ENCODE peak calls at places on chromosome 4, in ten cellular contexts. One of them, this sample, is unnamed.

GRCh38 chr4:8506373-8507250 is 66.0 kb downstream of the TRMT44 start:
- DNase-seq in right atrium auricular region: peak; percentile 74
- DNase-seq in transverse colon: peak; percentile 18
- DNase-seq in OCI-LY7: no peak
- DNase-seq in prostate gland: no peak
- DNase-seq in psoas muscle: no peak
- DNase-seq in cardiac muscle cell: no peak
- DNase-seq in hepatocyte: peak; percentile 32
- DNase-seq in IMR-90: peak; percentile 74
- DNase-seq in uterus: peak; percentile 65
- DNase-seq in this sample: no peak

GRCh38 chr4:159655547-159655946 is 552.7 kb downstream of the RAPGEF2 start:
- DNase-seq in right atrium auricular region: no peak
- DNase-seq in transverse colon: no peak
- DNase-seq in OCI-LY7: no peak
- DNase-seq in prostate gland: no peak
- DNase-seq in psoas muscle: no peak
- DNase-seq in cardiac muscle cell: no peak
- DNase-seq in hepatocyte: no peak
- DNase-seq in IMR-90: no peak
- DNase-seq in uterus: no peak
- DNase-seq in this sample: no peak

GRCh38 chr4:15961778-15962510 is 1.0 kb downstream of the FGFBP2 start:
- DNase-seq in right atrium auricular region: no peak
- DNase-seq in transverse colon: no peak
- DNase-seq in OCI-LY7: no peak
- DNase-seq in prostate gland: no peak
- DNase-seq in psoas muscle: no peak
- DNase-seq in cardiac muscle cell: no peak
- DNase-seq in hepatocyte: no peak
- DNase-seq in IMR-90: no peak
- DNase-seq in uterus: no peak
- DNase-seq in this sample: no peak

GRCh38 chr4:113157086-113157857 is 107.8 kb downstream of the ANK2 start:
- DNase-seq in right atrium auricular region: no peak
- DNase-seq in transverse colon: no peak
- DNase-seq in OCI-LY7: no peak
- DNase-seq in prostate gland: no peak
- DNase-seq in psoas muscle: no peak
- DNase-seq in cardiac muscle cell: no peak
- DNase-seq in hepatocyte: no peak
- DNase-seq in IMR-90: no peak
- DNase-seq in uterus: no peak
- DNase-seq in this sample: no peak

GRCh38 chr4:62814510-62815047 is 1594.7 kb downstream of the TECRL start:
- DNase-seq in right atrium auricular region: no peak
- DNase-seq in transverse colon: no peak
- DNase-seq in OCI-LY7: no peak
- DNase-seq in prostate gland: no peak
- DNase-seq in psoas muscle: no peak
- DNase-seq in cardiac muscle cell: peak; percentile 6
- DNase-seq in hepatocyte: no peak
- DNase-seq in IMR-90: no peak
- DNase-seq in uterus: no peak
- DNase-seq in this sample: no peak

GRCh38 chr4:154399259-154399974 is 92.2 kb downstream of the DCHS2 start:
- DNase-seq in right atrium auricular region: no peak
- DNase-seq in transverse colon: no peak
- DNase-seq in OCI-LY7: no peak
- DNase-seq in prostate gland: no peak
- DNase-seq in psoas muscle: no peak
- DNase-seq in cardiac muscle cell: peak; percentile 40
- DNase-seq in hepatocyte: peak; percentile 58
- DNase-seq in IMR-90: peak; percentile 8
- DNase-seq in uterus: peak; percentile 50
- DNase-seq in this sample: no peak

GRCh38 chr4:101127176-101127790 is 220.0 kb downstream of the PPP3CA start:
- DNase-seq in right atrium auricular region: no peak
- DNase-seq in transverse colon: no peak
- DNase-seq in OCI-LY7: peak; percentile 77
- DNase-seq in prostate gland: no peak
- DNase-seq in psoas muscle: no peak
- DNase-seq in cardiac muscle cell: no peak
- DNase-seq in hepatocyte: no peak
- DNase-seq in IMR-90: no peak
- DNase-seq in uterus: no peak
- DNase-seq in this sample: no peak

GRCh38 chr4:145878501-145879435 is 59.9 kb downstream of the ZNF827 start:
- DNase-seq in right atrium auricular region: no peak
- DNase-seq in transverse colon: no peak
- DNase-seq in OCI-LY7: no peak
- DNase-seq in prostate gland: no peak
- DNase-seq in psoas muscle: no peak
- DNase-seq in cardiac muscle cell: no peak
- DNase-seq in hepatocyte: no peak
- DNase-seq in IMR-90: peak; percentile 85
- DNase-seq in uterus: no peak
- DNase-seq in this sample: no peak

GRCh38 chr4:128061566-128062536 is 739 bp downstream of the LARP1B start:
- DNase-seq in right atrium auricular region: peak; percentile 61
- DNase-seq in transverse colon: peak; percentile 78
- DNase-seq in OCI-LY7: peak; percentile 79
- DNase-seq in prostate gland: peak; percentile 50
- DNase-seq in psoas muscle: peak; percentile 76
- DNase-seq in cardiac muscle cell: peak; percentile 76
- DNase-seq in hepatocyte: peak; percentile 74
- DNase-seq in IMR-90: peak; percentile 15
- DNase-seq in uterus: peak; percentile 35
- DNase-seq in this sample: peak; percentile 79

GRCh38 chr4:87853108-87853507 is 20.3 kb downstream of the MEPE start:
- DNase-seq in right atrium auricular region: no peak
- DNase-seq in transverse colon: no peak
- DNase-seq in OCI-LY7: peak; percentile 33
- DNase-seq in prostate gland: no peak
- DNase-seq in psoas muscle: no peak
- DNase-seq in cardiac muscle cell: peak; percentile 41
- DNase-seq in hepatocyte: peak; percentile 62
- DNase-seq in IMR-90: peak; percentile 51
- DNase-seq in uterus: no peak
- DNase-seq in this sample: no peak

GRCh38 chr4:177109769-177110168 is 199.9 kb upstream of the NEIL3 start:
- DNase-seq in right atrium auricular region: no peak
- DNase-seq in transverse colon: no peak
- DNase-seq in OCI-LY7: no peak
- DNase-seq in prostate gland: no peak
- DNase-seq in psoas muscle: no peak
- DNase-seq in cardiac muscle cell: no peak
- DNase-seq in hepatocyte: no peak
- DNase-seq in IMR-90: no peak
- DNase-seq in uterus: no peak
- DNase-seq in this sample: no peak

GRCh38 chr4:88177981-88178632 is 19.7 kb upstream of the ABCG2 start:
- DNase-seq in right atrium auricular region: no peak
- DNase-seq in transverse colon: peak; percentile 24
- DNase-seq in OCI-LY7: no peak
- DNase-seq in prostate gland: no peak
- DNase-seq in psoas muscle: no peak
- DNase-seq in cardiac muscle cell: peak; percentile 27
- DNase-seq in hepatocyte: peak; percentile 76
- DNase-seq in IMR-90: peak; percentile 85
- DNase-seq in uterus: no peak
- DNase-seq in this sample: no peak

GRCh38 chr4:139934336-139934735 is 219.6 kb downstream of the MAML3 start:
- DNase-seq in right atrium auricular region: no peak
- DNase-seq in transverse colon: no peak
- DNase-seq in OCI-LY7: no peak
- DNase-seq in prostate gland: no peak
- DNase-seq in psoas muscle: no peak
- DNase-seq in cardiac muscle cell: no peak
- DNase-seq in hepatocyte: no peak
- DNase-seq in IMR-90: peak; percentile 48
- DNase-seq in uterus: peak; percentile 66
- DNase-seq in this sample: no peak

GRCh38 chr4:168019019-168019651 is 73.2 kb upstream of the ANXA10 start:
- DNase-seq in right atrium auricular region: no peak
- DNase-seq in transverse colon: no peak
- DNase-seq in OCI-LY7: no peak
- DNase-seq in prostate gland: no peak
- DNase-seq in psoas muscle: no peak
- DNase-seq in cardiac muscle cell: no peak
- DNase-seq in hepatocyte: no peak
- DNase-seq in IMR-90: peak; percentile 61
- DNase-seq in uterus: no peak
- DNase-seq in this sample: no peak

GRCh38 chr4:74237425-74237966 is 70.8 kb upstream of the EPGN start:
- DNase-seq in right atrium auricular region: no peak
- DNase-seq in transverse colon: no peak
- DNase-seq in OCI-LY7: no peak
- DNase-seq in prostate gland: no peak
- DNase-seq in psoas muscle: no peak
- DNase-seq in cardiac muscle cell: no peak
- DNase-seq in hepatocyte: no peak
- DNase-seq in IMR-90: no peak
- DNase-seq in uterus: no peak
- DNase-seq in this sample: no peak

GRCh38 chr4:168167714-168168284 is 75.5 kb downstream of the ANXA10 start:
- DNase-seq in right atrium auricular region: no peak
- DNase-seq in transverse colon: no peak
- DNase-seq in OCI-LY7: no peak
- DNase-seq in prostate gland: no peak
- DNase-seq in psoas muscle: no peak
- DNase-seq in cardiac muscle cell: no peak
- DNase-seq in hepatocyte: peak; percentile 18
- DNase-seq in IMR-90: peak; percentile 62
- DNase-seq in uterus: no peak
- DNase-seq in this sample: no peak

DNA sequence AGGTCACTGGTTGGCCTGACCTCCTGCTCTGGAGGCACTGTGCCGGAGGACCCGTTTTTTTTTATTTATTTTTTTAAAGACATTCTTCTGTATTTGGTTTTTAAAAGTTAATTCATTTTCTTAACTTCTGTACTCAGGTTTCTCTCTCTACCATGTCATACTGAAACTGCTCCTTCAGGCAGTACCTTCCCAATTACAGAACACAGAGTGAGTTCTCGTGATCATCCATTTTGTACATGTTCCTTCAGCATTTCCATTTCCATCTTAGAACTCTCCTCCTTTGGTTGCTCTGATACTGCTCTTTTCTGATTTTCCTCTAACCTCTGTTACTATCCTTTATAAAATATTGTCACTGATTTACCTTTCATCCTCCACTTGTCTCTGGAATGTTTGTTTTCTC is 17.9 kb downstream of the UBE2K start:
- DNase-seq in right atrium auricular region: no peak
- DNase-seq in transverse colon: no peak
- DNase-seq in OCI-LY7: no peak
- DNase-seq in prostate gland: no peak
- DNase-seq in psoas muscle: no peak
- DNase-seq in cardiac muscle cell: no peak
- DNase-seq in hepatocyte: no peak
- DNase-seq in IMR-90: no peak
- DNase-seq in uterus: no peak
- DNase-seq in this sample: no peak
- H3K4me1 ChIP-seq in right atrium auricular region: peaks cover 18% of the 10 kb centered on the region
- H3K4me1 ChIP-seq in transverse colon: peaks cover 7% of the 10 kb centered on the region
- H3K4me1 ChIP-seq in OCI-LY7: peaks cover 16% of the 10 kb centered on the region
- H3K4me1 ChIP-seq in prostate gland: no peaks in the 10 kb centered on the region
- H3K4me1 ChIP-seq in psoas muscle: peaks cover 27% of the 10 kb centered on the region
- H3K4me1 ChIP-seq in cardiac muscle cell: peaks cover 11% of the 10 kb centered on the region
- H3K4me1 ChIP-seq in hepatocyte: no peaks in the 10 kb centered on the region
- H3K4me1 ChIP-seq in IMR-90: peaks cover 13% of the 10 kb centered on the region
- H3K4me1 ChIP-seq in uterus: no peaks in the 10 kb centered on the region
- H3K4me1 ChIP-seq in this sample: peaks cover 10% of the 10 kb centered on the region

GRCh38 chr4:2462992-2463762 is 5.7 kb upstream of the RNF4 start:
- DNase-seq in right atrium auricular region: no peak
- DNase-seq in transverse colon: no peak
- DNase-seq in OCI-LY7: no peak
- DNase-seq in prostate gland: no peak
- DNase-seq in psoas muscle: no peak
- DNase-seq in cardiac muscle cell: no peak
- DNase-seq in hepatocyte: no peak
- DNase-seq in IMR-90: no peak
- DNase-seq in uterus: no peak
- DNase-seq in this sample: no peak
- H3K4me3 ChIP-seq in right atrium auricular region: peak overlapping the region; percentile 36
- H3K4me3 ChIP-seq in transverse colon: peak overlapping the region; percentile 55
- H3K4me3 ChIP-seq in OCI-LY7: peak overlapping the region; percentile 63
- H3K4me3 ChIP-seq in prostate gland: peak overlapping the region; percentile 45
- H3K4me3 ChIP-seq in psoas muscle: peak overlapping the region; percentile 75
- H3K4me3 ChIP-seq in cardiac muscle cell: peak overlapping the region; percentile 39
- H3K4me3 ChIP-seq in hepatocyte: peak overlapping the region; percentile 54
- H3K4me3 ChIP-seq in IMR-90: no peak overlapping the region
- H3K4me3 ChIP-seq in uterus: no peak overlapping the region
- H3K4me3 ChIP-seq in this sample: no peak overlapping the region

DNA sequence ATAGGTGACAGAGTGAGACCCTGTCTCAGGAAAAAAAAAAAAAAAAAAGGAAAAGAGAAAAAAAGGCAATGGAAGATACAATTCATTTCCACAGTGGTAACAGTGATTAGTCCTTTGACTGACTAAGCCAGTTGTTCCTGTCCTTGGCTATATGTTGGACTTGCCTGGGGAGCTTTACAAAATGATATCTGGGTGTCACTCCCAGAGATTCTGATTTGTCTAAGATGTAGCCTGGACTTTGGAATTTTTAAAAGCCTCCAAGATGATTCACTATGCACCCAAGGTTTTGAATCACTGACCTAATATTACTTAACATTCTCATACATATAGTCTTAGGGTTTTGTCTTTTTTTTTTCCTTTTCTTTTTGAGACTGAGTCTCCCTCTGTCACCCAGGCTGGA is 16.9 kb downstream of the HELQ start:
- DNase-seq in right atrium auricular region: no peak
- DNase-seq in transverse colon: no peak
- DNase-seq in OCI-LY7: no peak
- DNase-seq in prostate gland: no peak
- DNase-seq in psoas muscle: no peak
- DNase-seq in cardiac muscle cell: no peak
- DNase-seq in hepatocyte: no peak
- DNase-seq in IMR-90: no peak
- DNase-seq in uterus: no peak
- DNase-seq in this sample: no peak
- H3K36me3 ChIP-seq in right atrium auricular region: peaks cover 46% of the 10 kb centered on the region
- H3K36me3 ChIP-seq in transverse colon: peaks cover 34% of the 10 kb centered on the region
- H3K36me3 ChIP-seq in OCI-LY7: peaks cover 88% of the 10 kb centered on the region
- H3K36me3 ChIP-seq in prostate gland: no peaks in the 10 kb centered on the region
- H3K36me3 ChIP-seq in psoas muscle: peaks cover 97% of the 10 kb centered on the region
- H3K36me3 ChIP-seq in cardiac muscle cell: peaks cover 29% of the 10 kb centered on the region
- H3K36me3 ChIP-seq in hepatocyte: no peaks in the 10 kb centered on the region
- H3K36me3 ChIP-seq in IMR-90: peaks cover 10% of the 10 kb centered on the region
- H3K36me3 ChIP-seq in uterus: no peaks in the 10 kb centered on the region
- H3K36me3 ChIP-seq in this sample: peaks cover 4% of the 10 kb centered on the region

GRCh38 chr4:85669992-85670548 is 195.1 kb downstream of the ARHGAP24 start:
- DNase-seq in right atrium auricular region: no peak
- DNase-seq in transverse colon: no peak
- DNase-seq in OCI-LY7: no peak
- DNase-seq in prostate gland: no peak
- DNase-seq in psoas muscle: no peak
- DNase-seq in cardiac muscle cell: no peak
- DNase-seq in hepatocyte: no peak
- DNase-seq in IMR-90: no peak
- DNase-seq in uterus: no peak
- DNase-seq in this sample: no peak
- H3K4me1 ChIP-seq in right atrium auricular region: peaks cover 10% of the 10 kb centered on the region
- H3K4me1 ChIP-seq in transverse colon: no peaks in the 10 kb centered on the region
- H3K4me1 ChIP-seq in OCI-LY7: peaks cover 32% of the 10 kb centered on the region
- H3K4me1 ChIP-seq in prostate gland: no peaks in the 10 kb centered on the region
- H3K4me1 ChIP-seq in psoas muscle: no peaks in the 10 kb centered on the region
- H3K4me1 ChIP-seq in cardiac muscle cell: no peaks in the 10 kb centered on the region
- H3K4me1 ChIP-seq in hepatocyte: no peaks in the 10 kb centered on the region
- H3K4me1 ChIP-seq in IMR-90: no peaks in the 10 kb centered on the region
- H3K4me1 ChIP-seq in uterus: no peaks in the 10 kb centered on the region
- H3K4me1 ChIP-seq in this sample: peaks cover 4% of the 10 kb centered on the region